ENCODE peak calls at places on chromosomes 2 and 18, in four cellular contexts. H is HCEC 1CT; I is activated CD8-positive, alpha-beta memory T cell treated with anti-CD3 and anti-CD28 coated beads for 48 hours; N is activated T-cell treated with anti-CD3 and anti-CD28 coated beads, Interleukin-2, amount 50 U/mL, for 1 hour. J is an unnamed sample.

GRCh38 chr2:25341031-25341727 is 546 bp downstream of the DNMT3A start:
- DNase-seq in H (no peak), I (no peak), N (peak), J (no peak)

GRCh38 chr2:223753940-223754339 is 83.4 kb downstream of the AP1S3 start:
- DNase-seq in H (no peak), I (no peak), N (no peak), J (no peak)

GRCh38 chr18:48800877-48801727 is 149.7 kb downstream of the SMAD7 start:
- DNase-seq in H (peak), I (no peak), N (peak), J (no peak)

GRCh38 chr2:204333861-204334260 is 211.4 kb upstream of the PARD3B start:
- DNase-seq in H (no peak), I (no peak), N (no peak), J (no peak)

GRCh38 chr2:61377046-61377445 is 93.8 kb downstream of the USP34 start:
- DNase-seq in H (no peak), I (no peak), N (no peak), J (no peak)

GRCh38 chr18:49464718-49465598 is 4.5 kb upstream of the DYM start:
- DNase-seq in H (peak), I (no peak), N (no peak), J (no peak)

GRCh38 chr2:128640847-128641360 is 322.2 kb upstream of the HS6ST1 start:
- DNase-seq in H (no peak), I (no peak), N (no peak), J (no peak)

GRCh38 chr18:46253498-46253897 is 149.3 kb downstream of the HAUS1 start:
- DNase-seq in H (peak), I (no peak), N (no peak), J (no peak)

GRCh38 chr2:219175928-219176817 is 552 bp downstream of the CNPPD1 start:
- DNase-seq in H (peak), I (no peak), N (no peak), J (no peak)

GRCh38 chr18:48292787-48293409 is 116.3 kb downstream of the ZBTB7C start:
- DNase-seq in H (no peak), I (no peak), N (no peak), J (no peak)

GRCh38 chr2:217993817-217994459 is 8.9 kb downstream of the TNS1 start:
- DNase-seq in H (peak), I (peak), N (peak), J (peak)